ENCODE peak calls at places on chromosomes 13 and 19, in nine cellular contexts. T, X, Q, E, K, I, P, S and G are unnamed samples.

GRCh38 chr13:112058519-112058873 is 8.5 kb upstream of the SOX1 start:
- DNase-seq in K (no peak), T (no peak), E (no peak), Q (no peak), S (no peak), P (no peak), X (no peak), I (no peak), G (no peak)

GRCh38 chr13:30418075-30418715 is 4.1 kb upstream of the UBE2L5 start:
- DNase-seq in Q (no peak), P (no peak), S (no peak), I (no peak), E (no peak), T (no peak), X (no peak), K (no peak), G (no peak)

GRCh38 chr13:50993908-50994307 is 84.3 kb downstream of the RNASEH2B start:
- DNase-seq in Q (no peak), S (no peak), I (no peak), P (no peak), T (no peak), K (no peak), E (no peak), X (no peak), G (no peak)

GRCh38 chr19:15200575-15201364 is at the start of gene NOTCH3:
- DNase-seq in E (no peak), K (no peak), P (peak), Q (no peak), T (no peak), X (no peak), S (no peak), I (no peak), G (no peak)

GRCh38 chr19:33400856-33401682 is 27.6 kb downstream of the CEBPG start:
- DNase-seq in P (peak), E (no peak), K (no peak), S (no peak), Q (no peak), I (no peak), T (no peak), X (no peak), G (no peak)

GRCh38 chr13:21849323-21849722 is 178.4 kb downstream of the FGF9 start:
- DNase-seq in X (no peak), K (no peak), I (peak), Q (no peak), P (no peak), E (no peak), T (no peak), S (peak), G (no peak)

GRCh38 chr19:42154471-42155323 is 22.5 kb upstream of the POU2F2 start:
- DNase-seq in T (no peak), S (no peak), I (no peak), P (no peak), Q (no peak), K (no peak), E (no peak), X (no peak), G (no peak)

GRCh38 chr19:2016041-2016807 is 710 bp upstream of the BTBD2 start:
- DNase-seq in E (peak), S (peak), P (peak), X (peak), T (no peak), Q (peak), K (peak), I (no peak), G (peak)

GRCh38 chr19:18422530-18423191 is 3.5 kb downstream of the SSBP4 start:
- DNase-seq in X (no peak), K (no peak), T (no peak), S (no peak), Q (no peak), E (no peak), I (no peak), P (no peak), G (no peak)

GRCh38 chr13:94261163-94261562 is 218.3 kb downstream of the DCT start:
- DNase-seq in E (no peak), I (no peak), Q (no peak), K (no peak), X (no peak), T (no peak), P (no peak), S (peak), G (no peak)

GRCh38 chr13:44141213-44141724 is 232.4 kb upstream of the SERP2 start:
- DNase-seq in Q (no peak), I (no peak), X (no peak), T (no peak), E (no peak), S (no peak), P (no peak), K (no peak), G (no peak)

GRCh38 chr13:64680739-64681138 is 2549.4 kb downstream of the PCDH9 start:
- DNase-seq in T (no peak), S (no peak), K (no peak), X (no peak), P (no peak), Q (no peak), I (no peak), E (no peak), G (no peak)

GRCh38 chr19:3857449-3858003 is 11.3 kb downstream of the ZFR2 start:
- DNase-seq in X (no peak), Q (no peak), S (no peak), P (no peak), E (peak), T (no peak), K (no peak), I (no peak), G (no peak)

GRCh38 chr19:39156230-39156890 is 30.8 kb downstream of the PAK4 start:
- DNase-seq in X (no peak), P (no peak), Q (no peak), S (no peak), E (no peak), T (no peak), K (no peak), I (no peak), G (no peak)

GRCh38 chr13:75225288-75225687 is 256.7 kb downstream of the TBC1D4 start:
- DNase-seq in K (no peak), X (no peak), Q (no peak), I (no peak), P (no peak), E (no peak), T (no peak), S (no peak), G (no peak)

GRCh38 chr19:30512748-30513389 is 140.7 kb downstream of the ZNF536 start:
- DNase-seq in Q (peak), S (no peak), I (no peak), E (no peak), T (no peak), K (no peak), X (no peak), P (no peak), G (no peak)

GRCh38 chr19:12665281-12665573 is 1.3 kb downstream of the MAN2B1 start:
- DNase-seq in S (peak), T (no peak), P (no peak), X (peak), Q (no peak), E (peak), K (peak), I (peak), G (no peak)

GRCh38 chr19:39167461-39168257 is 29.1 kb upstream of the NCCRP1 start:
- DNase-seq in E (no peak), I (no peak), Q (no peak), T (no peak), X (no peak), S (no peak), P (no peak), K (no peak), G (no peak)

GRCh38 chr19:51256053-51256682 is 5.3 kb downstream of the SIGLECL1 start:
- DNase-seq in I (no peak), E (no peak), Q (no peak), S (no peak), X (no peak), T (no peak), P (no peak), K (no peak), G (no peak)